ENCODE peak calls at places on chromosomes 11 and 22, in four cellular contexts. E, Q, T and J are unnamed samples.

GRCh38 chr11:61362542-61362875 is 335 bp downstream of the TMEM138 start:
- DNase-seq in T (no peak), Q (peak; percentile 53), E (no peak), J (no peak)

GRCh38 chr11:58567889-58568512 is 7.7 kb downstream of the LPXN start:
- DNase-seq in T (no peak), Q (peak; percentile 52), E (no peak), J (peak; percentile 68)

GRCh38 chr11:67056640-67057409 is at the start of gene RHOD:
- DNase-seq in E (peak; percentile 67), Q (no peak), T (peak; percentile 61), J (peak; percentile 86)

GRCh38 chr22:50599816-50600454 is 658 bp upstream of the MAPK8IP2 start:
- DNase-seq in E (no peak), T (peak; percentile 68), Q (peak; percentile 70), J (no peak)

GRCh38 chr11:69511358-69512015 is 30.0 kb downstream of the LINC01488 start:
- DNase-seq in T (no peak), Q (no peak), E (no peak), J (no peak)

GRCh38 chr22:23681026-23681809 is 9.6 kb upstream of the RGL4 start:
- DNase-seq in E (no peak), T (no peak), Q (no peak), J (peak; percentile 34)

GRCh38 chr11:1120532-1121342 is 37.0 kb upstream of the MUC5AC start:
- DNase-seq in E (no peak), T (peak; percentile 4), Q (peak; percentile 23), J (peak; percentile 34)

GRCh38 chr11:102109896-102110760 is at the start of gene YAP1:
- DNase-seq in Q (peak; percentile 72), E (peak; percentile 91), T (peak; percentile 91), J (peak; percentile 90)

GRCh38 chr11:70865356-70865755 is 387.0 kb downstream of the SHANK2 start:
- DNase-seq in E (peak; percentile 16), Q (no peak), T (no peak), J (no peak)

GRCh38 chr11:101717621-101718020 is 133.8 kb upstream of the TRPC6 start:
- DNase-seq in Q (no peak), T (no peak), E (no peak), J (no peak)

GRCh38 chr11:61596990-61597389 is 16.1 kb upstream of the SYT7 start:
- DNase-seq in Q (no peak), T (no peak), E (no peak), J (no peak)

GRCh38 chr11:47087801-47088200 is 88.9 kb downstream of the ARFGAP2 start:
- DNase-seq in E (no peak), Q (no peak), T (no peak), J (no peak)

GRCh38 chr11:720642-721346 is 14.8 kb downstream of the EPS8L2 start:
- DNase-seq in E (peak; percentile 86), Q (peak; percentile 86), T (no peak), J (peak; percentile 77)

GRCh38 chr22:24441406-24442351 is 14.3 kb downstream of the ADORA2A start:
- DNase-seq in T (peak; percentile 50), E (no peak), Q (peak; percentile 79), J (no peak)

GRCh38 chr11:118605116-118605867 is 2.1 kb upstream of the PHLDB1 start:
- DNase-seq in E (no peak), T (peak; percentile 66), Q (peak; percentile 78), J (peak; percentile 70)

GRCh38 chr11:11659567-11660341 is 37.9 kb upstream of the GALNT18 start:
- DNase-seq in T (no peak), Q (no peak), E (no peak), J (no peak)

GRCh38 chr11:31240340-31240904 is 129.1 kb downstream of the DCDC1 start:
- DNase-seq in Q (peak; percentile 14), T (no peak), E (no peak), J (no peak)

GRCh38 chr11:12679471-12679870 is 5.2 kb downstream of the TEAD1 start:
- DNase-seq in T (no peak), E (no peak), Q (no peak), J (no peak)

GRCh38 chr11:128848815-128849455 is 18.2 kb downstream of the KCNJ1 start:
- DNase-seq in Q (peak; percentile 70), T (peak; percentile 75), E (no peak), J (peak; percentile 83)

GRCh38 chr11:75759832-75760231 is 8.7 kb upstream of the DGAT2 start:
- DNase-seq in T (no peak), E (no peak), Q (no peak), J (no peak)

GRCh38 chr11:33857924-33858323 is 34.0 kb downstream of the LMO2 start:
- DNase-seq in T (peak; percentile 81), Q (peak; percentile 81), E (peak; percentile 69), J (peak; percentile 69)

DNA sequence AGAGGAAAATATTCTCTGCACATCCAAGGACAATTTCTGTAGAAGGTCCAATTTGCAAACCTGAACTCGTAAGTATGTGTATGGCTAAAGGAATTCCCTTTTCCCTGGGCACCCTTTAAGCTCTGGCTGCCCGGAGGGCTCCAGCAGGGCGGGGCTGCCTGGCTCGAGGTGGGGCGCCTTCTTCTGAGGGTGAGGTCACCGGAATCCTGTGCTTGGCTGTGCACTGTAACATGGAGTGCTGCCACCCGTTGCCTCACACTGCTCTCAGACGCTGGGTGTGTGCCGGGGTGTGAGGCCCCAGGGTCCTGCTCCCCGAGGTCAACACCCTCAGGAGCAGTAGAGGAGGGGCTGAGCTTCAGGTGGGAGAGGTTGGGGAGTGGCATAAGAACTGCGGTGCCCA is 61.5 kb downstream of the SYN3 start:
- DNase-seq in T (peak; percentile 70), E (peak; percentile 50), Q (no peak), J (no peak)
- TF ChIP-seq CTCF in T (no peak), E (no peak), Q (no peak), J (no peak)

GRCh38 chr11:57332694-57333440 is 2.8 kb downstream of the SSRP1 start:
- DNase-seq in T (no peak), E (peak; percentile 34), Q (no peak), J (no peak)
- H3K36me3 ChIP-seq in T (peaks cover 65% of the 10 kb centered on the region), E (peaks cover 5% of the 10 kb centered on the region), Q (peaks cover 38% of the 10 kb centered on the region), J (no peaks in the 10 kb centered on the region)

GRCh38 chr11:10481567-10482349 is 26.7 kb downstream of the AMPD3 start:
- DNase-seq in Q (no peak), E (no peak), T (no peak), J (no peak)
- H3K4me1 ChIP-seq in Q (peaks cover 13% of the 10 kb centered on the region), E (peaks cover 3% of the 10 kb centered on the region), T (no peaks in the 10 kb centered on the region), J (no peaks in the 10 kb centered on the region)

DNA sequence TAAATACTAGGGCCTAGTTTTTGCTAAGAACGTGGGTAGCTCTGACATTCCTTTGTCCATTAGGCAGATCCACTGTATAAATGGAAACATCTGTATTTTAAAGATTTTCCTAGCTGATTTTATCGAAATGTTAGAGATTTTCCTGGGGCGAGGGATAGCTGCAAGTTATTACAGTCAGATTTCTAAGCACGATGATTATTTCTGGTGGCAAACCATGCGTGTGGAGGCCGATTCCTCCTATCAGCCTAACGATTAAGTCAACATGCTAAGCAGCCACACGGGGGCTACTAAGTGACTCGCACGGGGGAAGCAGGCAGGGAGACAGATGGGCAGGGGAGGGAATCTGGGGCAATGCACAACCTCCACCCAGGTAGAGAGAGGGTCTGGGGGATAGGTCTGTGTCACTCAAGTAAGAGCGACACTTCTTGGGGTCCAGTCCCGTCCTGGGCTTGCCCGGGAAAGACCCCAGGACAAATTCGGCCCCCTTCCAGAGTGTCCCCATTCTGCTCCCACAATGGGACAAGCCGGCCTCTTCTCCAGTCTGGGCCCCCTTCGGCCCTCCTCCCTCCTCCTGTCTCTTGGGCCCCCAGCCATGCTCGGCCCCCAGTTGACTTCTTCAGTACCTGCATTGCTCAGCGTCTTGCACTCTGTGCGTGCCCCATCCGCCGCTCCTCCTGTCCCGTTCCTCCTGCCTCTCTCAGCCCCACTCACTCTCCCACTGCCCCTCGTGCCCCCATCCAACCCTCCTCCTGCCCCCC is 571 bp downstream of the C11orf24 start:
- DNase-seq in Q (peak; percentile 89), E (peak; percentile 71), T (peak; percentile 44), J (peak; percentile 81)
- TF ChIP-seq CTCF in Q (peak; percentile 62), E (no peak), T (peak; percentile 47), J (peak; percentile 55)

GRCh38 chr22:30025187-30025586 is 55.1 kb upstream of the HORMAD2 start:
- DNase-seq in T (no peak), E (no peak), Q (no peak), J (no peak)
- H3K36me3 ChIP-seq in T (peaks cover 99% of the 10 kb centered on the region), E (peaks cover 6% of the 10 kb centered on the region), Q (peaks cover 37% of the 10 kb centered on the region), J (no peaks in the 10 kb centered on the region)

GRCh38 chr22:38316340-38317236 is 645 bp downstream of the CSNK1E start:
- DNase-seq in T (peak; percentile 76), E (peak; percentile 79), Q (peak; percentile 79), J (peak; percentile 80)
- H3K4me1 ChIP-seq in T (peaks cover 52% of the 10 kb centered on the region), E (peaks cover 20% of the 10 kb centered on the region), Q (peaks cover 22% of the 10 kb centered on the region), J (peaks cover 12% of the 10 kb centered on the region)

DNA sequence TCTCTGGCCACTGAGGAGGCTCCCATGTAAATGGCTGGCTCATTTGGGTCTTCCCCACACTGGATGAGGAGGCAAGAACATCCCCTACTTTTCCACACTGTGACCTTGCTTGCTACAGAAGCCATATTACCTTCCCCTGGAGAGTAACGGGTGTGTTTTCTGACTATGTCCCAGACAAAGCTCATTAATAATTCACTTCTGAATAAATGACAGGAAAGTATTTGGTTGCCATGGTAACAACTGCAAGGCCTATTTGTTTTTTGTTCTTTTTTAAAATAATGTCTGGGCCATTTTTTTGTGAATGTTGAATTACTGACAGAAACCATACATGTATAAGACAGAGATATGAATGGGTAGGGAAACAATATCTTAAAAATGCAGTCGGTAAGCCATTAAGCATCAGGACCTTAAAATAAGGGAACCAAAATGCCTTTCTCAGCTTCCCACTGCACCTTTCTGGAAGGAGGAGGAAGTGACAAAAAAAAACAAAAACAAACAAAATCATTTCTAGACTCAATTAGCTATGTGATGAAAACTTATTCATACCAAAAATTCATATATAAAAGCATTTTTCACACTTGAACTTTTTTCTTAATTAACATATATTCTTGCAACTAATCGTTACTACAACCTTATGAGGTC is 31.9 kb downstream of the SLC1A2 start:
- DNase-seq in Q (no peak), T (no peak), E (no peak), J (no peak)
- TF ChIP-seq CTCF in Q (peak; percentile 65), T (peak; percentile 33), E (no peak), J (no peak)

DNA sequence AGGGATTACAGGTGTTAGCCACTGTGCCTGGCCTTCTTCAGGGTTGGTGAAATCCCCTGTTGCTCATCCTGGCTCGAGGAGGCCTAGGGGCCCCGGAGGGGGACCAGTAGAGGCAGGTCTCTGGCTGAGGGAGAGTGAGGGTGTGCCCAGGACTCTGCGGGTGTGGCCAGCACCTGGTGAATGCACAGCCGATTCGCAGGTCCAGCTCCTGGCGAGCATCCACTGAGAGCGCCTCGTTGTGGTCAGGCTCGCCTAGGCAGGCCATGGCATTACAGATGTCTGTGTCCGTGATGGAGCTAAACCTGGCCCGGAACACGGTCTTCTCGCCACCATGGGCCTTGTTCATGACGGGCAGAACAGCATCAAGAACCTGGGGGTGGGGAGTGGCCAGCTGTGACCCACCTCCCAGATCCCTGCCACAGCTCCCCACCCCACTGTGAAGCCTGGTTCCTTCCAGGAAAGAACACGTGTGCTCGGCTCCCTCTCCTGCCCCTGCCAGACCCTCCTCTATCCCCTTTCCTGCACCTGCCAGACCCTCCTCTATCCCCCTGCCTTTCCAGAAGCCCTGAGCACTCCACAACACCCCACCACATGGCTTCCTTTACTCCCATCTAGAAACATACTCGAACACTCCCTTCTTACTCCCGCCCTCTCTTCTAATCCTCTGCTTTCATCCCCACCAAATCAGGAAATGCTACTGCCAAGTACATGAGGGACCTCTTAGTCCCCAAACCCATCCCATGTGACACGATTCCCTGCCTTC is 12.4 kb downstream of the TOP3B start:
- DNase-seq in Q (no peak), E (no peak), T (no peak), J (no peak)
- H3K36me3 ChIP-seq in Q (peaks cover 33% of the 10 kb centered on the region), E (peaks cover 6% of the 10 kb centered on the region), T (peaks cover 100% of the 10 kb centered on the region), J (no peaks in the 10 kb centered on the region)